ENCODE peak calls at places on chromosomes 4 and X, in nine cellular contexts. Q is foreskin fibroblast; K is central memory CD4-positive, alpha-beta T cell; R is T-cell; L is foreskin melanocyte; A is left kidney; B is GM12865; T is NCI-H1694; I is fibroblast of mammary gland. F is an unnamed sample.

GRCh38 chr4:148704291-148704690 is 262.1 kb upstream of the NR3C2 start:
- DNase-seq in Q (no peak), K (no peak), L (no peak), I (no peak), R (no peak), B (no peak), A (no peak), T (no peak), F (no peak)

GRCh38 chr4:187798385-187798784 is 197.2 kb upstream of the ZFP42 start:
- DNase-seq in T (no peak), I (no peak), Q (no peak), B (no peak), R (no peak), K (no peak), A (no peak), L (no peak), F (no peak)

GRCh38 chrX:150478496-150479492 is 89.6 kb upstream of the MTM1 start:
- DNase-seq in L (no peak), I (no peak), K (peak; percentile 13), A (no peak), B (peak; percentile 12), Q (no peak), R (no peak), T (no peak), F (no peak)

GRCh38 chrX:154433605-154434004 is 3.3 kb upstream of the GDI1 start:
- DNase-seq in A (no peak), I (no peak), Q (no peak), L (no peak), B (no peak), T (no peak), K (no peak), R (no peak), F (no peak)

GRCh38 chrX:47264507-47265173 is 31.8 kb downstream of the USP11 start:
- DNase-seq in B (no peak), Q (peak; percentile 46), R (no peak), L (peak; percentile 35), A (no peak), K (no peak), T (no peak), I (peak; percentile 77), F (no peak)

GRCh38 chrX:104913348-104913747 is 307.1 kb downstream of the TEX13A start:
- DNase-seq in B (no peak), I (peak; percentile 14), Q (peak; percentile 2), T (no peak), A (peak; percentile 53), L (no peak), K (no peak), R (no peak), F (no peak)

GRCh38 chr4:110442309-110442708 is 33.6 kb upstream of the ENPEP start:
- DNase-seq in I (peak; percentile 3), R (no peak), T (no peak), L (no peak), B (no peak), Q (peak; percentile 8), K (no peak), A (no peak), F (no peak)

GRCh38 chr4:151558496-151559113 is 149.6 kb downstream of the FHIP1A start:
- DNase-seq in B (no peak), T (no peak), I (no peak), Q (no peak), A (no peak), L (no peak), R (no peak), K (no peak), F (no peak)

GRCh38 chr4:876780-877179 is 50.9 kb upstream of the CPLX1 start:
- DNase-seq in I (no peak), T (no peak), R (no peak), K (no peak), Q (no peak), B (no peak), L (no peak), A (no peak), F (no peak)

GRCh38 chrX:23736030-23736429 is 7.0 kb downstream of the ACOT9 start:
- DNase-seq in T (no peak), Q (no peak), B (no peak), I (no peak), R (no peak), L (no peak), K (no peak), A (no peak), F (no peak)

GRCh38 chrX:47706575-47706974 is 47.6 kb upstream of the UXT start:
- DNase-seq in A (no peak), I (peak; percentile 68), L (no peak), B (no peak), K (no peak), T (no peak), R (no peak), Q (peak; percentile 10), F (no peak)

GRCh38 chr4:742742-743311 is 37.2 kb downstream of the PCGF3 start:
- DNase-seq in T (peak; percentile 32), B (peak; percentile 74), L (no peak), K (peak; percentile 65), R (peak; percentile 68), A (peak; percentile 69), Q (peak; percentile 81), I (peak; percentile 54), F (no peak)

GRCh38 chrX:50111762-50112161 is 89.0 kb downstream of the AKAP4 start:
- DNase-seq in I (no peak), R (no peak), A (no peak), L (no peak), Q (no peak), K (no peak), B (no peak), T (no peak), F (no peak)